ENCODE peak calls at places on chromosomes 5 and 9, in ten cellular contexts. One of them, this sample, is unnamed.

GRCh38 chr5:56862909-56863308 is 46.5 kb upstream of the SETD9 start:
- DNase-seq in lower lobe of right lung: no peak
- DNase-seq in neural progenitor cell: no peak
- DNase-seq in A549: no peak
- DNase-seq in Panc1: no peak
- DNase-seq in small intestine: peak
- DNase-seq in tibial artery: no peak
- DNase-seq in substantia nigra: no peak
- DNase-seq in CD8-positive, alpha-beta T cell: no peak
- DNase-seq in RWPE1: no peak
- DNase-seq in this sample: no peak

GRCh38 chr9:114925672-114926071 is 4.7 kb downstream of the TNFSF8 start:
- DNase-seq in Panc1: no peak
- DNase-seq in CD8-positive, alpha-beta T cell: no peak
- DNase-seq in neural progenitor cell: no peak
- DNase-seq in lower lobe of right lung: no peak
- DNase-seq in RWPE1: no peak
- DNase-seq in tibial artery: no peak
- DNase-seq in A549: no peak
- DNase-seq in small intestine: no peak
- DNase-seq in substantia nigra: no peak
- DNase-seq in this sample: no peak

GRCh38 chr9:36149197-36149596 is 12.7 kb downstream of the GLIPR2 start:
- DNase-seq in RWPE1: peak
- DNase-seq in neural progenitor cell: no peak
- DNase-seq in Panc1: no peak
- DNase-seq in substantia nigra: no peak
- DNase-seq in small intestine: no peak
- DNase-seq in A549: no peak
- DNase-seq in tibial artery: peak
- DNase-seq in CD8-positive, alpha-beta T cell: no peak
- DNase-seq in lower lobe of right lung: no peak
- DNase-seq in this sample: no peak

GRCh38 chr5:114953559-114953958 is 216.1 kb downstream of the TRIM36 start:
- DNase-seq in lower lobe of right lung: no peak
- DNase-seq in Panc1: no peak
- DNase-seq in tibial artery: no peak
- DNase-seq in small intestine: no peak
- DNase-seq in RWPE1: no peak
- DNase-seq in substantia nigra: no peak
- DNase-seq in CD8-positive, alpha-beta T cell: no peak
- DNase-seq in A549: no peak
- DNase-seq in neural progenitor cell: no peak
- DNase-seq in this sample: no peak

GRCh38 chr9:3343671-3344070 is 182.1 kb downstream of the RFX3 start:
- DNase-seq in A549: no peak
- DNase-seq in tibial artery: no peak
- DNase-seq in lower lobe of right lung: no peak
- DNase-seq in substantia nigra: no peak
- DNase-seq in neural progenitor cell: no peak
- DNase-seq in Panc1: no peak
- DNase-seq in CD8-positive, alpha-beta T cell: no peak
- DNase-seq in small intestine: no peak
- DNase-seq in RWPE1: no peak
- DNase-seq in this sample: no peak

GRCh38 chr9:82957526-82958379 is 105.2 kb downstream of the RASEF start:
- DNase-seq in substantia nigra: no peak
- DNase-seq in RWPE1: no peak
- DNase-seq in small intestine: no peak
- DNase-seq in CD8-positive, alpha-beta T cell: no peak
- DNase-seq in Panc1: no peak
- DNase-seq in lower lobe of right lung: no peak
- DNase-seq in A549: no peak
- DNase-seq in tibial artery: no peak
- DNase-seq in neural progenitor cell: peak
- DNase-seq in this sample: no peak

GRCh38 chr5:54807421-54807820 is 178.0 kb downstream of the ESM1 start:
- DNase-seq in neural progenitor cell: no peak
- DNase-seq in tibial artery: no peak
- DNase-seq in RWPE1: peak
- DNase-seq in CD8-positive, alpha-beta T cell: no peak
- DNase-seq in substantia nigra: no peak
- DNase-seq in small intestine: peak
- DNase-seq in lower lobe of right lung: no peak
- DNase-seq in A549: peak
- DNase-seq in Panc1: no peak
- DNase-seq in this sample: no peak

GRCh38 chr5:135426102-135427082 is 20.8 kb downstream of the DCANP1 start:
- DNase-seq in A549: peak
- DNase-seq in substantia nigra: no peak
- DNase-seq in tibial artery: no peak
- DNase-seq in neural progenitor cell: peak
- DNase-seq in Panc1: peak
- DNase-seq in lower lobe of right lung: no peak
- DNase-seq in CD8-positive, alpha-beta T cell: no peak
- DNase-seq in RWPE1: peak
- DNase-seq in small intestine: peak
- DNase-seq in this sample: no peak

GRCh38 chr9:76459691-76460635 is 981 bp downstream of the GCNT1 start:
- DNase-seq in Panc1: no peak
- DNase-seq in substantia nigra: no peak
- DNase-seq in lower lobe of right lung: peak
- DNase-seq in neural progenitor cell: peak
- DNase-seq in A549: peak
- DNase-seq in tibial artery: peak
- DNase-seq in CD8-positive, alpha-beta T cell: no peak
- DNase-seq in small intestine: peak
- DNase-seq in RWPE1: peak
- DNase-seq in this sample: no peak

GRCh38 chr9:135948446-135948845 is 12.7 kb downstream of the UBAC1 start:
- DNase-seq in Panc1: no peak
- DNase-seq in lower lobe of right lung: no peak
- DNase-seq in CD8-positive, alpha-beta T cell: no peak
- DNase-seq in substantia nigra: no peak
- DNase-seq in tibial artery: no peak
- DNase-seq in A549: no peak
- DNase-seq in RWPE1: no peak
- DNase-seq in neural progenitor cell: no peak
- DNase-seq in small intestine: no peak
- DNase-seq in this sample: no peak

GRCh38 chr5:67266654-67267350 is 70.2 kb upstream of the CD180 start:
- DNase-seq in neural progenitor cell: no peak
- DNase-seq in Panc1: no peak
- DNase-seq in RWPE1: no peak
- DNase-seq in substantia nigra: no peak
- DNase-seq in lower lobe of right lung: no peak
- DNase-seq in A549: no peak
- DNase-seq in small intestine: no peak
- DNase-seq in tibial artery: no peak
- DNase-seq in CD8-positive, alpha-beta T cell: no peak
- DNase-seq in this sample: no peak

GRCh38 chr5:72955143-72955767 is 586 bp upstream of the FCHO2 start:
- DNase-seq in substantia nigra: no peak
- DNase-seq in tibial artery: no peak
- DNase-seq in small intestine: peak
- DNase-seq in CD8-positive, alpha-beta T cell: no peak
- DNase-seq in neural progenitor cell: peak
- DNase-seq in RWPE1: no peak
- DNase-seq in A549: no peak
- DNase-seq in Panc1: no peak
- DNase-seq in lower lobe of right lung: peak
- DNase-seq in this sample: no peak
- H3K27ac ChIP-seq in substantia nigra: peak
- H3K27ac ChIP-seq in tibial artery: peak
- H3K27ac ChIP-seq in small intestine: peak
- H3K27ac ChIP-seq in CD8-positive, alpha-beta T cell: no peak
- H3K27ac ChIP-seq in neural progenitor cell: no peak
- H3K27ac ChIP-seq in RWPE1: peak
- H3K27ac ChIP-seq in A549: peak
- H3K27ac ChIP-seq in Panc1: peak
- H3K27ac ChIP-seq in lower lobe of right lung: peak
- H3K27ac ChIP-seq in this sample: peak

GRCh38 chr9:96498796-96499195 is 48.8 kb downstream of the HABP4 start:
- DNase-seq in A549: no peak
- DNase-seq in CD8-positive, alpha-beta T cell: no peak
- DNase-seq in small intestine: no peak
- DNase-seq in lower lobe of right lung: no peak
- DNase-seq in RWPE1: no peak
- DNase-seq in Panc1: no peak
- DNase-seq in neural progenitor cell: peak
- DNase-seq in substantia nigra: no peak
- DNase-seq in tibial artery: no peak
- DNase-seq in this sample: no peak
- H3K27ac ChIP-seq in A549: no peak
- H3K27ac ChIP-seq in CD8-positive, alpha-beta T cell: no peak
- H3K27ac ChIP-seq in small intestine: no peak
- H3K27ac ChIP-seq in lower lobe of right lung: no peak
- H3K27ac ChIP-seq in RWPE1: no peak
- H3K27ac ChIP-seq in Panc1: no peak
- H3K27ac ChIP-seq in neural progenitor cell: no peak
- H3K27ac ChIP-seq in substantia nigra: peak
- H3K27ac ChIP-seq in tibial artery: no peak
- H3K27ac ChIP-seq in this sample: no peak

GRCh38 chr9:116628706-116629105 is 58.4 kb upstream of the TRIM32 start:
- DNase-seq in substantia nigra: no peak
- DNase-seq in CD8-positive, alpha-beta T cell: no peak
- DNase-seq in tibial artery: no peak
- DNase-seq in small intestine: no peak
- DNase-seq in lower lobe of right lung: no peak
- DNase-seq in RWPE1: no peak
- DNase-seq in Panc1: no peak
- DNase-seq in A549: no peak
- DNase-seq in neural progenitor cell: no peak
- DNase-seq in this sample: no peak
- H3K27ac ChIP-seq in substantia nigra: no peak
- H3K27ac ChIP-seq in CD8-positive, alpha-beta T cell: no peak
- H3K27ac ChIP-seq in tibial artery: no peak
- H3K27ac ChIP-seq in small intestine: no peak
- H3K27ac ChIP-seq in lower lobe of right lung: no peak
- H3K27ac ChIP-seq in RWPE1: no peak
- H3K27ac ChIP-seq in Panc1: no peak
- H3K27ac ChIP-seq in A549: no peak
- H3K27ac ChIP-seq in neural progenitor cell: no peak
- H3K27ac ChIP-seq in this sample: no peak

GRCh38 chr5:142153674-142154448 is 45.3 kb downstream of the NDFIP1 start:
- DNase-seq in neural progenitor cell: no peak
- DNase-seq in lower lobe of right lung: no peak
- DNase-seq in A549: no peak
- DNase-seq in tibial artery: no peak
- DNase-seq in RWPE1: no peak
- DNase-seq in Panc1: no peak
- DNase-seq in CD8-positive, alpha-beta T cell: no peak
- DNase-seq in small intestine: no peak
- DNase-seq in substantia nigra: no peak
- DNase-seq in this sample: no peak
- H3K27ac ChIP-seq in neural progenitor cell: no peak
- H3K27ac ChIP-seq in lower lobe of right lung: no peak
- H3K27ac ChIP-seq in A549: no peak
- H3K27ac ChIP-seq in tibial artery: no peak
- H3K27ac ChIP-seq in RWPE1: no peak
- H3K27ac ChIP-seq in Panc1: no peak
- H3K27ac ChIP-seq in CD8-positive, alpha-beta T cell: no peak
- H3K27ac ChIP-seq in small intestine: no peak
- H3K27ac ChIP-seq in substantia nigra: no peak
- H3K27ac ChIP-seq in this sample: no peak

GRCh38 chr9:107214381-107214780 is 68.7 kb upstream of the RAD23B start:
- DNase-seq in tibial artery: no peak
- DNase-seq in substantia nigra: no peak
- DNase-seq in lower lobe of right lung: no peak
- DNase-seq in small intestine: no peak
- DNase-seq in A549: no peak
- DNase-seq in CD8-positive, alpha-beta T cell: no peak
- DNase-seq in Panc1: no peak
- DNase-seq in neural progenitor cell: no peak
- DNase-seq in RWPE1: no peak
- DNase-seq in this sample: no peak
- H3K27ac ChIP-seq in tibial artery: no peak
- H3K27ac ChIP-seq in substantia nigra: no peak
- H3K27ac ChIP-seq in lower lobe of right lung: no peak
- H3K27ac ChIP-seq in small intestine: no peak
- H3K27ac ChIP-seq in A549: peak
- H3K27ac ChIP-seq in CD8-positive, alpha-beta T cell: no peak
- H3K27ac ChIP-seq in Panc1: no peak
- H3K27ac ChIP-seq in neural progenitor cell: no peak
- H3K27ac ChIP-seq in RWPE1: no peak
- H3K27ac ChIP-seq in this sample: no peak

GRCh38 chr9:129412814-129413536 is 207.9 kb downstream of the C9orf50 start:
- DNase-seq in CD8-positive, alpha-beta T cell: peak
- DNase-seq in small intestine: peak
- DNase-seq in neural progenitor cell: peak
- DNase-seq in A549: peak
- DNase-seq in Panc1: peak
- DNase-seq in lower lobe of right lung: peak
- DNase-seq in substantia nigra: no peak
- DNase-seq in RWPE1: no peak
- DNase-seq in tibial artery: peak
- DNase-seq in this sample: peak
- H3K27ac ChIP-seq in CD8-positive, alpha-beta T cell: peak
- H3K27ac ChIP-seq in small intestine: peak
- H3K27ac ChIP-seq in neural progenitor cell: peak
- H3K27ac ChIP-seq in A549: peak
- H3K27ac ChIP-seq in Panc1: peak
- H3K27ac ChIP-seq in lower lobe of right lung: peak
- H3K27ac ChIP-seq in substantia nigra: peak
- H3K27ac ChIP-seq in RWPE1: peak
- H3K27ac ChIP-seq in tibial artery: peak
- H3K27ac ChIP-seq in this sample: peak

GRCh38 chr5:30650311-30650710 is 543.2 kb upstream of the CDH6 start:
- DNase-seq in RWPE1: no peak
- DNase-seq in small intestine: no peak
- DNase-seq in A549: no peak
- DNase-seq in CD8-positive, alpha-beta T cell: no peak
- DNase-seq in tibial artery: no peak
- DNase-seq in Panc1: no peak
- DNase-seq in lower lobe of right lung: no peak
- DNase-seq in substantia nigra: no peak
- DNase-seq in neural progenitor cell: no peak
- DNase-seq in this sample: no peak
- H3K27ac ChIP-seq in RWPE1: no peak
- H3K27ac ChIP-seq in small intestine: no peak
- H3K27ac ChIP-seq in A549: no peak
- H3K27ac ChIP-seq in CD8-positive, alpha-beta T cell: no peak
- H3K27ac ChIP-seq in tibial artery: no peak
- H3K27ac ChIP-seq in Panc1: no peak
- H3K27ac ChIP-seq in lower lobe of right lung: no peak
- H3K27ac ChIP-seq in substantia nigra: no peak
- H3K27ac ChIP-seq in neural progenitor cell: no peak
- H3K27ac ChIP-seq in this sample: no peak

This sample was measured in coronary artery.